ENCODE peak calls at places on chromosomes 4 and X, in ten cellular contexts. One of them, this sample, is unnamed.

GRCh38 chr4:38094419-38094818 is 134.2 kb downstream of the PTTG2 start:
- DNase-seq in colonic mucosa: no peak
- DNase-seq in fibroblast of lung: no peak
- DNase-seq in activated gamma-delta T cell treated with Interleukin-2 at 50 U/mL for 16 hours: no peak
- DNase-seq in kidney tubule cell: no peak
- DNase-seq in activated naive CD8-positive, alpha-beta T cell treated with anti-CD3 and anti-CD28 coated beads for 36 hours: no peak
- DNase-seq in AG10803: no peak
- DNase-seq in stimulated activated CD8-positive, alpha-beta memory T cell treated with anti-CD3 and anti-CD28 coated beads, Interleukin-2, amount 100 ng/mL, for 48 hours: no peak
- DNase-seq in A549: no peak
- DNase-seq in activated CD4-positive, alpha-beta T cell treated with anti-CD3 and anti-CD28 coated beads, Interleukin-2, amount 50 U/mL, for 1 hour: no peak
- DNase-seq in this sample: no peak

GRCh38 chr4:8355864-8356565 is 84.5 kb downstream of the ACOX3 start:
- DNase-seq in activated naive CD8-positive, alpha-beta T cell treated with anti-CD3 and anti-CD28 coated beads for 36 hours: no peak
- DNase-seq in AG10803: peak; percentile 49
- DNase-seq in kidney tubule cell: no peak
- DNase-seq in stimulated activated CD8-positive, alpha-beta memory T cell treated with anti-CD3 and anti-CD28 coated beads, Interleukin-2, amount 100 ng/mL, for 48 hours: no peak
- DNase-seq in activated CD4-positive, alpha-beta T cell treated with anti-CD3 and anti-CD28 coated beads, Interleukin-2, amount 50 U/mL, for 1 hour: no peak
- DNase-seq in colonic mucosa: no peak
- DNase-seq in activated gamma-delta T cell treated with Interleukin-2 at 50 U/mL for 16 hours: no peak
- DNase-seq in A549: no peak
- DNase-seq in fibroblast of lung: no peak
- DNase-seq in this sample: no peak

GRCh38 chrX:15854080-15854655 is 445 bp downstream of the AP1S2 start:
- DNase-seq in stimulated activated CD8-positive, alpha-beta memory T cell treated with anti-CD3 and anti-CD28 coated beads, Interleukin-2, amount 100 ng/mL, for 48 hours: peak; percentile 11
- DNase-seq in kidney tubule cell: peak; percentile 53
- DNase-seq in activated gamma-delta T cell treated with Interleukin-2 at 50 U/mL for 16 hours: peak; percentile 45
- DNase-seq in activated naive CD8-positive, alpha-beta T cell treated with anti-CD3 and anti-CD28 coated beads for 36 hours: peak; percentile 40
- DNase-seq in A549: peak; percentile 22
- DNase-seq in AG10803: no peak
- DNase-seq in colonic mucosa: peak; percentile 58
- DNase-seq in fibroblast of lung: peak; percentile 2
- DNase-seq in activated CD4-positive, alpha-beta T cell treated with anti-CD3 and anti-CD28 coated beads, Interleukin-2, amount 50 U/mL, for 1 hour: peak; percentile 38
- DNase-seq in this sample: peak; percentile 87

GRCh38 chrX:9871871-9872270 is 85.6 kb downstream of the SHROOM2 start:
- DNase-seq in activated naive CD8-positive, alpha-beta T cell treated with anti-CD3 and anti-CD28 coated beads for 36 hours: no peak
- DNase-seq in kidney tubule cell: no peak
- DNase-seq in colonic mucosa: no peak
- DNase-seq in AG10803: peak; percentile 36
- DNase-seq in activated gamma-delta T cell treated with Interleukin-2 at 50 U/mL for 16 hours: no peak
- DNase-seq in activated CD4-positive, alpha-beta T cell treated with anti-CD3 and anti-CD28 coated beads, Interleukin-2, amount 50 U/mL, for 1 hour: no peak
- DNase-seq in fibroblast of lung: peak; percentile 80
- DNase-seq in A549: no peak
- DNase-seq in stimulated activated CD8-positive, alpha-beta memory T cell treated with anti-CD3 and anti-CD28 coated beads, Interleukin-2, amount 100 ng/mL, for 48 hours: no peak
- DNase-seq in this sample: no peak

GRCh38 chrX:2502668-2503519 is 2.1 kb upstream of the DHRSX start:
- DNase-seq in activated naive CD8-positive, alpha-beta T cell treated with anti-CD3 and anti-CD28 coated beads for 36 hours: no peak
- DNase-seq in fibroblast of lung: peak; percentile 34
- DNase-seq in kidney tubule cell: peak; percentile 74
- DNase-seq in colonic mucosa: peak; percentile 34
- DNase-seq in AG10803: peak; percentile 65
- DNase-seq in activated CD4-positive, alpha-beta T cell treated with anti-CD3 and anti-CD28 coated beads, Interleukin-2, amount 50 U/mL, for 1 hour: no peak
- DNase-seq in stimulated activated CD8-positive, alpha-beta memory T cell treated with anti-CD3 and anti-CD28 coated beads, Interleukin-2, amount 100 ng/mL, for 48 hours: no peak
- DNase-seq in activated gamma-delta T cell treated with Interleukin-2 at 50 U/mL for 16 hours: no peak
- DNase-seq in A549: peak; percentile 25
- DNase-seq in this sample: no peak

GRCh38 chr4:174317531-174317930 is 33.8 kb downstream of the CEP44 start:
- DNase-seq in stimulated activated CD8-positive, alpha-beta memory T cell treated with anti-CD3 and anti-CD28 coated beads, Interleukin-2, amount 100 ng/mL, for 48 hours: no peak
- DNase-seq in activated gamma-delta T cell treated with Interleukin-2 at 50 U/mL for 16 hours: no peak
- DNase-seq in kidney tubule cell: no peak
- DNase-seq in colonic mucosa: no peak
- DNase-seq in activated CD4-positive, alpha-beta T cell treated with anti-CD3 and anti-CD28 coated beads, Interleukin-2, amount 50 U/mL, for 1 hour: no peak
- DNase-seq in AG10803: no peak
- DNase-seq in fibroblast of lung: peak; percentile 51
- DNase-seq in A549: no peak
- DNase-seq in activated naive CD8-positive, alpha-beta T cell treated with anti-CD3 and anti-CD28 coated beads for 36 hours: no peak
- DNase-seq in this sample: no peak

GRCh38 chr4:96097040-96097607 is 257.2 kb downstream of the PDHA2 start:
- DNase-seq in colonic mucosa: no peak
- DNase-seq in activated CD4-positive, alpha-beta T cell treated with anti-CD3 and anti-CD28 coated beads, Interleukin-2, amount 50 U/mL, for 1 hour: no peak
- DNase-seq in AG10803: no peak
- DNase-seq in activated naive CD8-positive, alpha-beta T cell treated with anti-CD3 and anti-CD28 coated beads for 36 hours: no peak
- DNase-seq in kidney tubule cell: peak; percentile 26
- DNase-seq in fibroblast of lung: no peak
- DNase-seq in A549: no peak
- DNase-seq in stimulated activated CD8-positive, alpha-beta memory T cell treated with anti-CD3 and anti-CD28 coated beads, Interleukin-2, amount 100 ng/mL, for 48 hours: no peak
- DNase-seq in activated gamma-delta T cell treated with Interleukin-2 at 50 U/mL for 16 hours: no peak
- DNase-seq in this sample: no peak

GRCh38 chr4:26464420-26465095 is 25.7 kb downstream of the CCKAR start:
- DNase-seq in fibroblast of lung: no peak
- DNase-seq in colonic mucosa: no peak
- DNase-seq in activated CD4-positive, alpha-beta T cell treated with anti-CD3 and anti-CD28 coated beads, Interleukin-2, amount 50 U/mL, for 1 hour: no peak
- DNase-seq in activated gamma-delta T cell treated with Interleukin-2 at 50 U/mL for 16 hours: no peak
- DNase-seq in activated naive CD8-positive, alpha-beta T cell treated with anti-CD3 and anti-CD28 coated beads for 36 hours: no peak
- DNase-seq in A549: no peak
- DNase-seq in stimulated activated CD8-positive, alpha-beta memory T cell treated with anti-CD3 and anti-CD28 coated beads, Interleukin-2, amount 100 ng/mL, for 48 hours: no peak
- DNase-seq in AG10803: no peak
- DNase-seq in kidney tubule cell: no peak
- DNase-seq in this sample: peak; percentile 73

GRCh38 chr4:174549696-174550095 is 27.4 kb upstream of the HPGD start:
- DNase-seq in colonic mucosa: no peak
- DNase-seq in activated gamma-delta T cell treated with Interleukin-2 at 50 U/mL for 16 hours: no peak
- DNase-seq in activated naive CD8-positive, alpha-beta T cell treated with anti-CD3 and anti-CD28 coated beads for 36 hours: no peak
- DNase-seq in kidney tubule cell: no peak
- DNase-seq in A549: no peak
- DNase-seq in fibroblast of lung: no peak
- DNase-seq in activated CD4-positive, alpha-beta T cell treated with anti-CD3 and anti-CD28 coated beads, Interleukin-2, amount 50 U/mL, for 1 hour: no peak
- DNase-seq in AG10803: no peak
- DNase-seq in stimulated activated CD8-positive, alpha-beta memory T cell treated with anti-CD3 and anti-CD28 coated beads, Interleukin-2, amount 100 ng/mL, for 48 hours: no peak
- DNase-seq in this sample: no peak

GRCh38 chrX:115642895-115643530 is 82.0 kb downstream of the PLS3 start:
- DNase-seq in kidney tubule cell: peak; percentile 58
- DNase-seq in AG10803: peak; percentile 73
- DNase-seq in activated gamma-delta T cell treated with Interleukin-2 at 50 U/mL for 16 hours: peak; percentile 33
- DNase-seq in activated CD4-positive, alpha-beta T cell treated with anti-CD3 and anti-CD28 coated beads, Interleukin-2, amount 50 U/mL, for 1 hour: peak; percentile 1
- DNase-seq in A549: peak; percentile 9
- DNase-seq in stimulated activated CD8-positive, alpha-beta memory T cell treated with anti-CD3 and anti-CD28 coated beads, Interleukin-2, amount 100 ng/mL, for 48 hours: no peak
- DNase-seq in activated naive CD8-positive, alpha-beta T cell treated with anti-CD3 and anti-CD28 coated beads for 36 hours: peak; percentile 4
- DNase-seq in fibroblast of lung: peak; percentile 77
- DNase-seq in colonic mucosa: peak; percentile 52
- DNase-seq in this sample: no peak

GRCh38 chrX:100090931-100091330 is 319.1 kb downstream of the PCDH19 start:
- DNase-seq in stimulated activated CD8-positive, alpha-beta memory T cell treated with anti-CD3 and anti-CD28 coated beads, Interleukin-2, amount 100 ng/mL, for 48 hours: no peak
- DNase-seq in A549: no peak
- DNase-seq in colonic mucosa: no peak
- DNase-seq in activated CD4-positive, alpha-beta T cell treated with anti-CD3 and anti-CD28 coated beads, Interleukin-2, amount 50 U/mL, for 1 hour: no peak
- DNase-seq in AG10803: peak; percentile 79
- DNase-seq in fibroblast of lung: peak; percentile 0
- DNase-seq in activated naive CD8-positive, alpha-beta T cell treated with anti-CD3 and anti-CD28 coated beads for 36 hours: no peak
- DNase-seq in activated gamma-delta T cell treated with Interleukin-2 at 50 U/mL for 16 hours: no peak
- DNase-seq in kidney tubule cell: peak; percentile 80
- DNase-seq in this sample: no peak

GRCh38 chr4:125582302-125582701 is 267.5 kb downstream of the FAT4 start:
- DNase-seq in activated naive CD8-positive, alpha-beta T cell treated with anti-CD3 and anti-CD28 coated beads for 36 hours: no peak
- DNase-seq in colonic mucosa: no peak
- DNase-seq in fibroblast of lung: peak; percentile 11
- DNase-seq in activated gamma-delta T cell treated with Interleukin-2 at 50 U/mL for 16 hours: no peak
- DNase-seq in AG10803: peak; percentile 5
- DNase-seq in stimulated activated CD8-positive, alpha-beta memory T cell treated with anti-CD3 and anti-CD28 coated beads, Interleukin-2, amount 100 ng/mL, for 48 hours: no peak
- DNase-seq in kidney tubule cell: peak; percentile 21
- DNase-seq in activated CD4-positive, alpha-beta T cell treated with anti-CD3 and anti-CD28 coated beads, Interleukin-2, amount 50 U/mL, for 1 hour: no peak
- DNase-seq in A549: no peak
- DNase-seq in this sample: no peak

This sample was measured in osteocyte.